ENCODE peak calls at places on chromosomes 4 and X, in five cellular contexts. One of them, this sample, is unnamed.

GRCh38 chr4:8080754-8081065 is 77.9 kb downstream of the ABLIM2 start:
- DNase-seq in EL: no peak
- DNase-seq in NCI-H748 treated with DMSO at 0.1 percent for 48 hours: no peak
- DNase-seq in A549: no peak
- DNase-seq in NCI-H187 treated with DMSO at 0.1 percent for 48 hours: no peak
- DNase-seq in this sample: no peak

GRCh38 chrX:125205084-125205917 is 114.4 kb upstream of the TEX13C start:
- DNase-seq in NCI-H187 treated with DMSO at 0.1 percent for 48 hours: no peak
- DNase-seq in A549: peak
- DNase-seq in NCI-H748 treated with DMSO at 0.1 percent for 48 hours: peak
- DNase-seq in EL: no peak
- DNase-seq in this sample: peak

GRCh38 chrX:39574178-39574577 is 523.6 kb downstream of the BCOR start:
- DNase-seq in NCI-H748 treated with DMSO at 0.1 percent for 48 hours: no peak
- DNase-seq in NCI-H187 treated with DMSO at 0.1 percent for 48 hours: no peak
- DNase-seq in A549: no peak
- DNase-seq in EL: no peak
- DNase-seq in this sample: no peak

GRCh38 chr4:36024901-36025610 is 219.3 kb downstream of the ARAP2 start:
- DNase-seq in EL: no peak
- DNase-seq in NCI-H748 treated with DMSO at 0.1 percent for 48 hours: peak
- DNase-seq in NCI-H187 treated with DMSO at 0.1 percent for 48 hours: no peak
- DNase-seq in A549: no peak
- DNase-seq in this sample: no peak

GRCh38 chr4:77040856-77041576 is 34.8 kb downstream of the CCNI start:
- DNase-seq in EL: no peak
- DNase-seq in NCI-H748 treated with DMSO at 0.1 percent for 48 hours: no peak
- DNase-seq in NCI-H187 treated with DMSO at 0.1 percent for 48 hours: no peak
- DNase-seq in A549: no peak
- DNase-seq in this sample: peak

GRCh38 chrX:126770179-126770578 is 49.4 kb upstream of the PRR32 start:
- DNase-seq in EL: no peak
- DNase-seq in A549: peak
- DNase-seq in NCI-H187 treated with DMSO at 0.1 percent for 48 hours: no peak
- DNase-seq in NCI-H748 treated with DMSO at 0.1 percent for 48 hours: peak
- DNase-seq in this sample: no peak

GRCh38 chr4:39410415-39410814 is 3.7 kb downstream of the KLB start:
- DNase-seq in A549: no peak
- DNase-seq in NCI-H187 treated with DMSO at 0.1 percent for 48 hours: no peak
- DNase-seq in EL: no peak
- DNase-seq in NCI-H748 treated with DMSO at 0.1 percent for 48 hours: no peak
- DNase-seq in this sample: no peak

GRCh38 chrX:33205321-33205720 is 6.0 kb downstream of the DMD start:
- DNase-seq in A549: no peak
- DNase-seq in EL: no peak
- DNase-seq in NCI-H748 treated with DMSO at 0.1 percent for 48 hours: no peak
- DNase-seq in NCI-H187 treated with DMSO at 0.1 percent for 48 hours: no peak
- DNase-seq in this sample: no peak

GRCh38 chrX:29237972-29238371 is 650.7 kb downstream of the IL1RAPL1 start:
- DNase-seq in NCI-H748 treated with DMSO at 0.1 percent for 48 hours: peak
- DNase-seq in EL: no peak
- DNase-seq in NCI-H187 treated with DMSO at 0.1 percent for 48 hours: peak
- DNase-seq in A549: no peak
- DNase-seq in this sample: no peak

GRCh38 chr4:152709675-152710438 is 30.1 kb upstream of the TMEM154 start:
- DNase-seq in EL: no peak
- DNase-seq in NCI-H748 treated with DMSO at 0.1 percent for 48 hours: no peak
- DNase-seq in NCI-H187 treated with DMSO at 0.1 percent for 48 hours: no peak
- DNase-seq in A549: no peak
- DNase-seq in this sample: no peak

GRCh38 chr4:8537041-8537461 is 43.1 kb upstream of the GPR78 start:
- DNase-seq in NCI-H187 treated with DMSO at 0.1 percent for 48 hours: no peak
- DNase-seq in A549: peak
- DNase-seq in EL: peak
- DNase-seq in NCI-H748 treated with DMSO at 0.1 percent for 48 hours: no peak
- DNase-seq in this sample: peak

GRCh38 chrX:154010330-154011087 is 9.2 kb downstream of the IRAK1 start:
- DNase-seq in NCI-H187 treated with DMSO at 0.1 percent for 48 hours: no peak
- DNase-seq in NCI-H748 treated with DMSO at 0.1 percent for 48 hours: no peak
- DNase-seq in A549: no peak
- DNase-seq in EL: no peak
- DNase-seq in this sample: no peak

GRCh38 chr4:138500869-138501268 is 258.7 kb upstream of the SLC7A11 start:
- DNase-seq in NCI-H187 treated with DMSO at 0.1 percent for 48 hours: no peak
- DNase-seq in EL: no peak
- DNase-seq in NCI-H748 treated with DMSO at 0.1 percent for 48 hours: no peak
- DNase-seq in A549: no peak
- DNase-seq in this sample: no peak

GRCh38 chr4:159098482-159099127 is 4.3 kb upstream of the RAPGEF2 start:
- DNase-seq in A549: no peak
- DNase-seq in NCI-H748 treated with DMSO at 0.1 percent for 48 hours: peak
- DNase-seq in EL: no peak
- DNase-seq in NCI-H187 treated with DMSO at 0.1 percent for 48 hours: no peak
- DNase-seq in this sample: no peak

GRCh38 chr4:80096175-80096850 is 23.3 kb upstream of the ANTXR2 start:
- DNase-seq in NCI-H187 treated with DMSO at 0.1 percent for 48 hours: no peak
- DNase-seq in A549: no peak
- DNase-seq in EL: peak
- DNase-seq in NCI-H748 treated with DMSO at 0.1 percent for 48 hours: no peak
- DNase-seq in this sample: no peak

This sample was measured in LNCaP clone FGC.